ENCODE peak calls at places on chromosomes 4 and X, in eight cellular contexts. M is fibroblast of mammary gland; A is naive thymus-derived CD4-positive, alpha-beta T cell; R is GM23248; I is heart left ventricle; N is choroid plexus epithelial cell; P is AG10803; C is astrocyte of the spinal cord. D is an unnamed sample.

GRCh38 chrX:17397074-17397473 is 22.1 kb downstream of the NHS start:
- DNase-seq in I (no peak), A (no peak), M (peak), C (peak), P (peak), N (no peak), R (peak), D (peak)

GRCh38 chr4:95129708-95130343 is 372.1 kb downstream of the BMPR1B start:
- DNase-seq in C (peak), N (peak), I (no peak), P (peak), A (no peak), M (peak), R (peak), D (peak)

GRCh38 chr4:52956691-52957090 is 94.6 kb downstream of the RASL11B start:
- DNase-seq in I (no peak), A (no peak), P (peak), M (peak), C (peak), N (peak), R (peak), D (no peak)

GRCh38 chr4:38967260-38968095 is 64.7 kb downstream of the TMEM156 start:
- DNase-seq in C (peak), M (peak), P (peak), N (peak), R (peak), A (no peak), I (no peak), D (peak)

GRCh38 chr4:38058186-38058585 is 98.0 kb downstream of the PTTG2 start:
- DNase-seq in R (no peak), N (no peak), C (no peak), P (no peak), I (no peak), M (no peak), A (no peak), D (no peak)

GRCh38 chrX:7146703-7147430 is 645 bp upstream of the STS start:
- DNase-seq in I (no peak), R (peak), P (no peak), M (peak), C (peak), A (no peak), N (peak), D (no peak)

GRCh38 chr4:176013466-176014247 is 52.0 kb upstream of the WDR17 start:
- DNase-seq in M (no peak), I (no peak), P (no peak), N (no peak), A (no peak), C (no peak), R (no peak), D (no peak)

GRCh38 chr4:185738851-185739250 is 73.1 kb downstream of the SORBS2 start:
- DNase-seq in P (no peak), A (no peak), N (no peak), I (no peak), M (no peak), C (no peak), R (no peak), D (no peak)

GRCh38 chrX:71291381-71291780 is 7.9 kb downstream of the NONO start:
- DNase-seq in C (no peak), N (peak), A (no peak), M (peak), R (no peak), I (no peak), P (peak), D (peak)

GRCh38 chrX:41275661-41276609 is 58.0 kb upstream of the DDX3X start:
- DNase-seq in I (peak), A (no peak), M (peak), R (peak), P (peak), N (peak), C (peak), D (peak)

GRCh38 chrX:143994206-143994605 is 110.3 kb downstream of the UBE2NL start:
- DNase-seq in C (peak), N (no peak), P (no peak), A (no peak), I (no peak), M (peak), R (no peak), D (peak)

GRCh38 chrX:19875051-19875432 is 12.4 kb downstream of the SH3KBP1 start:
- DNase-seq in R (peak), A (no peak), C (no peak), N (no peak), M (no peak), P (peak), I (no peak), D (no peak)

GRCh38 chrX:34655496-34656258 is 1.4 kb downstream of the TMEM47 start:
- DNase-seq in A (no peak), M (no peak), C (peak), R (peak), P (peak), I (no peak), N (peak), D (peak)

GRCh38 chr4:1558205-1558604 is 125.9 kb downstream of the FAM53A start:
- DNase-seq in R (no peak), P (no peak), M (no peak), I (no peak), C (no peak), A (no peak), N (no peak), D (no peak)

GRCh38 chr4:53781614-53782467 is 190.6 kb upstream of the LNX1 start:
- DNase-seq in C (peak), P (no peak), A (no peak), N (peak), R (no peak), M (peak), I (no peak), D (no peak)

GRCh38 chr4:185682236-185682635 is 129.8 kb downstream of the SORBS2 start:
- DNase-seq in R (peak), C (peak), N (peak), I (no peak), P (peak), M (peak), A (no peak), D (peak)

GRCh38 chr4:73704314-73705055 is 35.9 kb upstream of the CXCL8 start:
- DNase-seq in M (peak), P (peak), C (peak), A (no peak), R (peak), N (peak), I (peak), D (peak)

GRCh38 chrX:111568356-111568755 is 56.9 kb downstream of the SERTM2 start:
- DNase-seq in M (peak), R (peak), A (no peak), I (no peak), P (no peak), C (no peak), N (peak), D (peak)

GRCh38 chr4:89739589-89739988 is 97.4 kb downstream of the SNCA start:
- DNase-seq in R (no peak), P (no peak), N (no peak), I (no peak), A (no peak), M (no peak), C (no peak), D (no peak)

GRCh38 chrX:18406531-18407266 is 18.7 kb upstream of the CDKL5 start:
- DNase-seq in I (no peak), C (no peak), M (peak), N (no peak), P (peak), R (peak), A (no peak), D (no peak)

GRCh38 chr4:84583871-84584373 is 995 bp downstream of the CDS1 start:
- DNase-seq in N (peak), R (peak), A (peak), P (no peak), I (peak), C (no peak), M (peak), D (no peak)

GRCh38 chr4:498328-498919 is 532 bp downstream of the ZNF721 start:
- DNase-seq in N (peak), P (no peak), I (no peak), M (no peak), R (peak), C (peak), A (no peak), D (no peak)

GRCh38 chr4:132839070-132839469 is 310.0 kb upstream of the PCDH10 start:
- DNase-seq in M (no peak), R (no peak), I (no peak), A (no peak), P (no peak), N (no peak), C (no peak), D (no peak)

GRCh38 chr4:5292091-5292490 is 240.8 kb downstream of the STK32B start:
- DNase-seq in A (no peak), P (no peak), I (no peak), M (no peak), N (no peak), C (no peak), R (no peak), D (no peak)

GRCh38 chrX:103362504-103362903 is 6.2 kb downstream of the TCEAL9 start:
- DNase-seq in M (peak), A (no peak), P (peak), I (no peak), N (peak), C (no peak), R (peak), D (peak)

GRCh38 chr4:2928242-2929155 is 34.7 kb downstream of the NOP14 start:
- DNase-seq in P (no peak), C (no peak), R (no peak), N (no peak), A (no peak), I (no peak), M (no peak), D (no peak)

GRCh38 chr4:149031399-149031798 is 589.2 kb upstream of the NR3C2 start:
- DNase-seq in N (peak), A (no peak), P (peak), R (peak), C (peak), I (no peak), M (peak), D (peak)

GRCh38 chr4:130486186-130486585 is 1390.2 kb downstream of the C4orf33 start:
- DNase-seq in M (peak), R (peak), N (peak), C (peak), I (no peak), P (no peak), A (no peak), D (peak)

GRCh38 chrX:132518401-132518800 is 29.6 kb upstream of the MBNL3 start:
- DNase-seq in N (no peak), P (no peak), M (no peak), A (no peak), R (no peak), C (no peak), I (no peak), D (no peak)

GRCh38 chrX:136863826-136864225 is 16.7 kb downstream of the RBMX start:
- DNase-seq in N (no peak), P (no peak), R (no peak), C (no peak), A (no peak), M (no peak), I (no peak), D (no peak)

GRCh38 chr4:129094347-129094746 is 1.0 kb upstream of the SCLT1 start:
- DNase-seq in N (no peak), R (peak), C (peak), I (no peak), P (no peak), A (no peak), M (no peak), D (no peak)

GRCh38 chr4:129095811-129096454 is at the start of gene C4orf33:
- DNase-seq in I (peak), M (peak), N (peak), R (peak), A (peak), P (peak), C (peak), D (peak)

GRCh38 chr4:129087516-129087915 is 5.8 kb downstream of the SCLT1 start:
- DNase-seq in N (no peak), C (no peak), P (no peak), M (no peak), I (no peak), R (no peak), A (no peak), D (no peak)

GRCh38 chr4:129093173-129093974 is at the start of gene SCLT1:
- DNase-seq in A (peak), P (peak), M (peak), I (peak), N (peak), R (peak), C (peak), D (peak)

DNA sequence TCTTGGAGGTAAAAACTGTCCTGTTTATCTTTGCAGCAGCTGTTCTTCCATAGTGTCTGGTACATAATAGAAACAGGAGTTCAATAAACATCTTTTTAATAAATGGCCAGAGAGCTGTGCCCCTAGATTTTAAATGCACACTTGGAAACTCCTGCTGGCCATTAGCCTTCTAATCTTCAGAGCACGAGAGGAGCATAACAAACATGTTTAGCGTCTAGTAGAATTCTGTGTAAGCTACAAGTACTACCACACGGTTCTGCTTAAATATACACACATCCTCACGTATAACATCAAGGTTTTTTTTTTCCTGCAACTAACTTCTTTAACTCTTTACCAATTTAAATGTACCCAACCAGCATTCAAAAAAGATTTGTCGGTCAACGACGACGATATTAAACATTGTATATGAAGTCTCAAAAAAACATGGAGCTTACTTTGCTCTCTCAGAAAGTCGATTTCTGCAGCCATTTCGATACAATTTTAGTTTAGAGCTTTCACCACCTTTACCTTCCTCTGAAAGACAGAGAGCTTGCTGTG is 635 bp downstream of the SCLT1 start:
- DNase-seq in R (peak), P (peak), C (no peak), I (no peak), A (no peak), M (peak), N (peak), D (peak)
- H3K4me3 ChIP-seq in R (peak), P (peak), C (peak), I (peak), A (peak), M (peak), N (peak), D (peak)

GRCh38 chr4:167779280-167779679 is 313.1 kb upstream of the ANXA10 start:
- DNase-seq in N (peak), I (no peak), R (no peak), C (no peak), M (no peak), P (no peak), A (no peak), D (peak)

GRCh38 chr4:167775374-167775773 is 317.0 kb upstream of the ANXA10 start:
- DNase-seq in R (no peak), N (no peak), P (no peak), M (peak), C (no peak), A (no peak), I (no peak), D (no peak)

GRCh38 chr4:167774646-167775045 is 317.7 kb upstream of the ANXA10 start:
- DNase-seq in M (peak), N (no peak), P (no peak), A (no peak), R (no peak), I (no peak), C (no peak), D (no peak)

DNA sequence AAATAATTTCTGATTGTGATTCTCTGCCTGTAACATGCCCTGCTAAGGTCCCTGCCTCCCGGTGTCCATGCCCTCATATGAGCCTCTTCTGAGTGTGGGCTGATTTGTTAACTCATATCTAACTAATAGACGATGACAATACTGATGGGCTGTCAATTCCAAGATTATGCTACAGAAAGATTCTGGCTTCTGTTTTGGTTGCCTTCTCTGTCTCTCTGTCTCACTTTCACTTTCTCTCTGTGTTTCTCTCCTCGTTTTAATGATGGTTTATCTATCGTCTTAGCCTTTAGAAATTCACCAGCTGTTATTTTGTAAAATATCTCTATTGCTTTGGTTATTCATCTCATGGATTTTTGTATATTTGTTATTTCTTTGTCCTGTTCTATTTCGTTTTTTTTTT is 312.5 kb upstream of the ANXA10 start:
- DNase-seq in A (no peak), N (peak), M (no peak), I (no peak), P (no peak), C (no peak), R (no peak), D (peak)
- H3K4me3 ChIP-seq in A (no peak), N (peak), M (no peak), I (no peak), P (no peak), C (no peak), R (peak), D (peak)

DNA sequence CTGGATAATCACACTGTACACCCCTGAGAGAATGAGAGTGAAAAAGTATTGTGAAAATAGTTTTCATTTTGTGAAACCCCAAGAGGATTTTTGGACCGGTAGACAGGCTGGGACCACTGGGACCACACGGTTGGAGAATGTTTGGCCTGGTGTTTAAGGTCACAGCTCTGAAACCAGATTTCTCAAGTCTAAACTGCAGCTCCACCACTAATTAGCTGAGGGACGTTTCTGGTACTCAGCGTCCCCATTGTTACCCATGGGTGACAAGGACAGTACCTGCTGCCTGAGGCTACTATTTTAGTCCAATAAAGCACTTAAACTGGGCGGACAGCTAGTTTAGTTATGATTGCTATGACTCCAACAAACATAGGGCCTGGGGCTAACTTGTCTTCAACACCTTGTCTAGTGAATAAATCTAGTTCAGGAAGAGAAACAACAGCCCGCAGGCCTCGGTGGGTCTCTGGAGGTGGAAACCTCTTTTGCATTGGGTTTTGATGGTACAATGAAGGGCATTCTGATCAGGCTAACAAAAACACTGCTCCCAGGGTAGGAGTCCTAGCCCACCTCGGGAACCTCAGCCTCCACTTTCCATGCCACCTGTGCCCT is 509 bp upstream of the USP11 start:
- DNase-seq in I (no peak), M (no peak), C (no peak), N (no peak), P (no peak), A (no peak), R (no peak), D (no peak)
- H3K4me3 ChIP-seq in I (peak), M (peak), C (peak), N (peak), P (peak), A (peak), R (peak), D (peak)

GRCh38 chr4:19736968-19737756 is 514.5 kb upstream of the SLIT2 start:
- DNase-seq in P (peak), N (no peak), I (no peak), M (no peak), A (no peak), R (no peak), C (no peak), D (peak)

GRCh38 chr4:19729873-19730735 is 521.6 kb upstream of the SLIT2 start:
- DNase-seq in I (no peak), M (peak), R (peak), A (no peak), C (peak), P (peak), N (peak), D (peak)

GRCh38 chr4:19739101-19739651 is 512.5 kb upstream of the SLIT2 start:
- DNase-seq in A (no peak), P (peak), R (peak), M (peak), N (peak), C (peak), I (no peak), D (peak)

DNA sequence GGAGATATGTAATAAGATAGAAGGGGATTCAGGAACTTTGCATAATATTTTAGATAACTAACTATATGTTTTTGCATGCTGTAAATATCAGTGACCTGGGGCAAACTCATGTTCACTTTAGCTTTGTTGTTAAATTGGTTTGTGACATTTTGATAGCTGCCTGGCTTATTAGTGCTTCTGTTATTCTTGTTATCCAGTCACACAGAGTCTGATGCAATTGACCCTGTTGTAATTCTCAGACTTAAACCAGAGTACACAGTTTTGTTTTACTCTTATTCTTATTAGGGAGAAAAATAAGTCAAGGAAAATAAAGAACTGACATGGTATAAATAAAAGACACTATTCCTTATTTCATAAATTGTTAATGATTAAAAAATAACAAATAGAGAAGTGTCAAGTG is 516.7 kb upstream of the SLIT2 start:
- DNase-seq in I (no peak), M (no peak), P (peak), N (peak), A (no peak), C (no peak), R (peak), D (peak)
- H3K4me3 ChIP-seq in I (no peak), M (no peak), P (no peak), N (no peak), A (no peak), C (no peak), R (no peak), D (no peak)

DNA sequence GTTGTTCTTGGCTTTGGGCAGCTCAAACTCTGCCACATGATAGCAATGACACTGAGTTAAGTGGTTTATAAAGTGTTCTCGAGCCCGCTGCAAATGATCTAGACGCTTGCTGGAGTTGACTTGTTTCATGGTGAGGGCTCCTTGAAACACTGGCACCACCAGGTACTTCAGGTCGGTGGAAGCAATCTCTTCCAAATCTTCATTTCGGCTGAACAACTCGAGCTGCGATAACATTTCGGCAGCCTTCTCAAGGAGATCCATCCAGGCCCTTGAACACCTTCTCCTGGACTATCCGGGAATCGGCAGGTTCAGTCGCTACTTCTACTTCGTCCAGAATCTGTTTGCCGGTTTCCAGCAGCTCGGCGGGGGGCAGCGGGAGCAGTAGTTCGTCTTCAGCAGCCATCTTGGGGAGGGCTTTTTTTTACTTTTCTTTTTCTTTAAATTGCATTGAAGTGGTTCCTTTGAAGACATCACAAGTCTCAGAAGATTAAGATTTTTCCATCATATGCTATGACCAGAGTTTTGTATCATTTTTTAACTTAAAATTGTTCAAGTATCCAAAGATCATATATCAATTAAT is 28.0 kb downstream of the HNRNPDL start:
- DNase-seq in C (no peak), M (no peak), N (no peak), R (no peak), I (no peak), A (no peak), P (no peak), D (no peak)
- H3K4me3 ChIP-seq in C (no peak), M (no peak), N (no peak), R (no peak), I (no peak), A (no peak), P (no peak), D (no peak)